ENCODE peak calls at places on chromosome 20, in eight cellular contexts. One of them, this sample, is unnamed. For H3K36me3, the result is how much of the 10 kb centered on the place peaks cover.

GRCh38 chr20:19628570-19629134 is 129.4 kb upstream of the RIN2 start:
- DNase-seq in neural progenitor cell: peak
- DNase-seq in BJ: no peak
- DNase-seq in brain microvascular endothelial cell: peak
- DNase-seq in pancreas: peak
- DNase-seq in transverse colon: peak
- DNase-seq in CD8-positive, alpha-beta T cell: no peak
- DNase-seq in heart left ventricle: peak
- DNase-seq in this sample: peak

GRCh38 chr20:48750941-48751620 is 76.7 kb downstream of the PREX1 start:
- DNase-seq in CD8-positive, alpha-beta T cell: peak
- DNase-seq in transverse colon: peak
- DNase-seq in brain microvascular endothelial cell: no peak
- DNase-seq in pancreas: no peak
- DNase-seq in heart left ventricle: peak
- DNase-seq in neural progenitor cell: peak
- DNase-seq in BJ: no peak
- DNase-seq in this sample: no peak

GRCh38 chr20:46117704-46118467 is at the start of gene CD40:
- DNase-seq in pancreas: peak
- DNase-seq in transverse colon: peak
- DNase-seq in brain microvascular endothelial cell: peak
- DNase-seq in heart left ventricle: peak
- DNase-seq in CD8-positive, alpha-beta T cell: peak
- DNase-seq in neural progenitor cell: peak
- DNase-seq in BJ: peak
- DNase-seq in this sample: peak

GRCh38 chr20:19407731-19408130 is 195.3 kb downstream of the SLC24A3 start:
- DNase-seq in brain microvascular endothelial cell: no peak
- DNase-seq in pancreas: no peak
- DNase-seq in heart left ventricle: no peak
- DNase-seq in neural progenitor cell: no peak
- DNase-seq in transverse colon: no peak
- DNase-seq in CD8-positive, alpha-beta T cell: no peak
- DNase-seq in BJ: peak
- DNase-seq in this sample: no peak

GRCh38 chr20:40294175-40294574 is 394.9 kb downstream of the MAFB start:
- DNase-seq in heart left ventricle: no peak
- DNase-seq in neural progenitor cell: no peak
- DNase-seq in BJ: no peak
- DNase-seq in transverse colon: no peak
- DNase-seq in brain microvascular endothelial cell: no peak
- DNase-seq in CD8-positive, alpha-beta T cell: no peak
- DNase-seq in pancreas: no peak
- DNase-seq in this sample: peak

GRCh38 chr20:9228774-9229450 is 160.0 kb downstream of the PLCB4 start:
- DNase-seq in pancreas: no peak
- DNase-seq in heart left ventricle: no peak
- DNase-seq in neural progenitor cell: no peak
- DNase-seq in transverse colon: no peak
- DNase-seq in CD8-positive, alpha-beta T cell: no peak
- DNase-seq in brain microvascular endothelial cell: no peak
- DNase-seq in BJ: no peak
- DNase-seq in this sample: no peak

GRCh38 chr20:19757487-19757972 is 528 bp upstream of the RIN2 start:
- DNase-seq in BJ: no peak
- DNase-seq in pancreas: peak
- DNase-seq in neural progenitor cell: peak
- DNase-seq in transverse colon: peak
- DNase-seq in heart left ventricle: peak
- DNase-seq in brain microvascular endothelial cell: peak
- DNase-seq in CD8-positive, alpha-beta T cell: no peak
- DNase-seq in this sample: peak

GRCh38 chr20:37310951-37311350 is 21.5 kb downstream of the MANBAL start:
- DNase-seq in BJ: no peak
- DNase-seq in heart left ventricle: no peak
- DNase-seq in neural progenitor cell: no peak
- DNase-seq in brain microvascular endothelial cell: no peak
- DNase-seq in pancreas: no peak
- DNase-seq in CD8-positive, alpha-beta T cell: no peak
- DNase-seq in transverse colon: no peak
- DNase-seq in this sample: no peak

GRCh38 chr20:54108817-54109216 is 38.4 kb upstream of the BCAS1 start:
- DNase-seq in BJ: no peak
- DNase-seq in brain microvascular endothelial cell: no peak
- DNase-seq in neural progenitor cell: no peak
- DNase-seq in heart left ventricle: no peak
- DNase-seq in CD8-positive, alpha-beta T cell: no peak
- DNase-seq in pancreas: no peak
- DNase-seq in transverse colon: no peak
- DNase-seq in this sample: no peak

GRCh38 chr20:12414446-12415274 is 497.0 kb downstream of the BTBD3 start:
- DNase-seq in brain microvascular endothelial cell: no peak
- DNase-seq in BJ: no peak
- DNase-seq in transverse colon: no peak
- DNase-seq in pancreas: no peak
- DNase-seq in CD8-positive, alpha-beta T cell: no peak
- DNase-seq in neural progenitor cell: no peak
- DNase-seq in heart left ventricle: no peak
- DNase-seq in this sample: no peak

GRCh38 chr20:57434390-57434700 is 43.1 kb downstream of the RBM38 start:
- DNase-seq in transverse colon: no peak
- DNase-seq in brain microvascular endothelial cell: no peak
- DNase-seq in neural progenitor cell: peak
- DNase-seq in heart left ventricle: no peak
- DNase-seq in CD8-positive, alpha-beta T cell: no peak
- DNase-seq in pancreas: no peak
- DNase-seq in BJ: no peak
- DNase-seq in this sample: no peak

GRCh38 chr20:41001497-41001896 is 27.1 kb upstream of the TOP1 start:
- DNase-seq in neural progenitor cell: no peak
- DNase-seq in pancreas: no peak
- DNase-seq in brain microvascular endothelial cell: no peak
- DNase-seq in transverse colon: no peak
- DNase-seq in BJ: no peak
- DNase-seq in heart left ventricle: no peak
- DNase-seq in CD8-positive, alpha-beta T cell: no peak
- DNase-seq in this sample: no peak

GRCh38 chr20:35303735-35304431 is 11.7 kb upstream of the FAM83C start:
- DNase-seq in CD8-positive, alpha-beta T cell: peak
- DNase-seq in BJ: no peak
- DNase-seq in pancreas: peak
- DNase-seq in neural progenitor cell: peak
- DNase-seq in heart left ventricle: peak
- DNase-seq in transverse colon: peak
- DNase-seq in brain microvascular endothelial cell: peak
- DNase-seq in this sample: peak

GRCh38 chr20:59147197-59147596 is 16.4 kb upstream of the ZNF831 start:
- DNase-seq in BJ: no peak
- DNase-seq in heart left ventricle: peak
- DNase-seq in neural progenitor cell: no peak
- DNase-seq in transverse colon: no peak
- DNase-seq in pancreas: no peak
- DNase-seq in CD8-positive, alpha-beta T cell: no peak
- DNase-seq in brain microvascular endothelial cell: no peak
- DNase-seq in this sample: no peak

GRCh38 chr20:19540401-19540800 is 217.7 kb upstream of the RIN2 start:
- DNase-seq in neural progenitor cell: no peak
- DNase-seq in heart left ventricle: no peak
- DNase-seq in brain microvascular endothelial cell: no peak
- DNase-seq in pancreas: no peak
- DNase-seq in CD8-positive, alpha-beta T cell: no peak
- DNase-seq in BJ: no peak
- DNase-seq in transverse colon: no peak
- DNase-seq in this sample: no peak

GRCh38 chr20:5667703-5668528 is 82.3 kb upstream of the SHLD1 start:
- DNase-seq in heart left ventricle: no peak
- DNase-seq in pancreas: no peak
- DNase-seq in BJ: no peak
- DNase-seq in CD8-positive, alpha-beta T cell: no peak
- DNase-seq in brain microvascular endothelial cell: no peak
- DNase-seq in transverse colon: no peak
- DNase-seq in neural progenitor cell: no peak
- DNase-seq in this sample: no peak

GRCh38 chr20:13119583-13119982 is 101.5 kb upstream of the ISM1 start:
- DNase-seq in transverse colon: peak
- DNase-seq in CD8-positive, alpha-beta T cell: peak
- DNase-seq in heart left ventricle: no peak
- DNase-seq in brain microvascular endothelial cell: peak
- DNase-seq in pancreas: no peak
- DNase-seq in neural progenitor cell: peak
- DNase-seq in BJ: no peak
- DNase-seq in this sample: no peak

GRCh38 chr20:8535403-8536003 is 403.4 kb downstream of the PLCB1 start:
- DNase-seq in brain microvascular endothelial cell: no peak
- DNase-seq in transverse colon: no peak
- DNase-seq in neural progenitor cell: peak
- DNase-seq in CD8-positive, alpha-beta T cell: no peak
- DNase-seq in BJ: no peak
- DNase-seq in heart left ventricle: no peak
- DNase-seq in pancreas: no peak
- DNase-seq in this sample: no peak

GRCh38 chr20:36859700-36860330 is 16.1 kb upstream of the TLDC2 start:
- DNase-seq in heart left ventricle: no peak
- DNase-seq in neural progenitor cell: no peak
- DNase-seq in CD8-positive, alpha-beta T cell: no peak
- DNase-seq in transverse colon: no peak
- DNase-seq in brain microvascular endothelial cell: no peak
- DNase-seq in BJ: no peak
- DNase-seq in pancreas: no peak
- DNase-seq in this sample: no peak

GRCh38 chr20:62940875-62941274 is 2.9 kb downstream of the GID8 start:
- DNase-seq in pancreas: no peak
- DNase-seq in heart left ventricle: no peak
- DNase-seq in CD8-positive, alpha-beta T cell: no peak
- DNase-seq in transverse colon: no peak
- DNase-seq in brain microvascular endothelial cell: no peak
- DNase-seq in neural progenitor cell: no peak
- DNase-seq in BJ: no peak
- DNase-seq in this sample: no peak

GRCh38 chr20:40644863-40645262 is 44.2 kb downstream of the MAFB start:
- DNase-seq in brain microvascular endothelial cell: no peak
- DNase-seq in BJ: no peak
- DNase-seq in heart left ventricle: no peak
- DNase-seq in pancreas: no peak
- DNase-seq in transverse colon: no peak
- DNase-seq in neural progenitor cell: no peak
- DNase-seq in CD8-positive, alpha-beta T cell: no peak
- DNase-seq in this sample: no peak

GRCh38 chr20:5973172-5973571 is 22.7 kb downstream of the MCM8 start:
- DNase-seq in pancreas: no peak
- DNase-seq in neural progenitor cell: no peak
- DNase-seq in CD8-positive, alpha-beta T cell: no peak
- DNase-seq in heart left ventricle: no peak
- DNase-seq in brain microvascular endothelial cell: peak
- DNase-seq in BJ: no peak
- DNase-seq in transverse colon: no peak
- DNase-seq in this sample: no peak

DNA sequence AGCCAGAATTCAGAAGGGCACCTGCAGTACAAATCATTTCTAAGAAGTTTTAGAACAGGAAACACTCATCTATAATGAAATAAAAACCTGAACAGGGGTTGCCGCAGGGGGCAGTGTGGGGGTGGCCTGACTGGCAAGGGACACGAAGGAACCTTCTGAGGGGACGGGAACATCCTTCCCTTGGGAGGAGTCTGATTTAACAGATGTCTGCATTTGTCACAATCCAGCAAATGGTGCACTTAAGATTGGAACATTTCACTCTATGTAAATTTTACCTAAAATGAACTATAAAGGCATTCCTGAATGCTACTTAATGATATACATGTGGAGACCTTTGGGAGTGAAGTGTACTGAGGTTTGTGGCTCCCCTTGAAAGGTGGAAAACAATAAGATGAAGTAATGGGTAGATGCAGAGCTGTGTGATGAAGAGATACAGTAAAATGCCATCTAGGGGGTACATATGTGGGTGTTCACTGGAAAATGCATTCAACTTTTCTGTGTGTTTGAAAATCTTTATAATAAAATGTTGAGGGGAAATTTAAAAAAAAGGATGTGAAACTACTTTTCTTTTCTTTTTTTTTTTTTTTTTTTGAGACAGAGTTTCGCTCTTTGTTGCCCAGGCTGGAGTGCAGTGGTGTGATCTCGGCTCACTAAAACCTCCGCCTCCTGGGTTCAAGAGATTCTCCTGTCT is 89.5 kb downstream of the SNX5 start:
- DNase-seq in pancreas: no peak
- DNase-seq in heart left ventricle: no peak
- DNase-seq in transverse colon: no peak
- DNase-seq in neural progenitor cell: no peak
- DNase-seq in CD8-positive, alpha-beta T cell: no peak
- DNase-seq in BJ: no peak
- DNase-seq in brain microvascular endothelial cell: no peak
- DNase-seq in this sample: no peak
- TF ChIP-seq CTCF in pancreas: no peak
- TF ChIP-seq CTCF in heart left ventricle: no peak
- TF ChIP-seq CTCF in transverse colon: no peak
- TF ChIP-seq CTCF in neural progenitor cell: no peak
- TF ChIP-seq CTCF in CD8-positive, alpha-beta T cell: no peak
- TF ChIP-seq CTCF in BJ: peak
- TF ChIP-seq CTCF in brain microvascular endothelial cell: peak
- TF ChIP-seq CTCF in this sample: no peak

GRCh38 chr20:33757458-33757857 is 25.7 kb downstream of the ZNF341 start:
- DNase-seq in brain microvascular endothelial cell: no peak
- DNase-seq in transverse colon: no peak
- DNase-seq in neural progenitor cell: no peak
- DNase-seq in CD8-positive, alpha-beta T cell: no peak
- DNase-seq in heart left ventricle: no peak
- DNase-seq in pancreas: no peak
- DNase-seq in BJ: no peak
- DNase-seq in this sample: no peak
- H3K36me3 ChIP-seq in brain microvascular endothelial cell: under half
- H3K36me3 ChIP-seq in transverse colon: under half
- H3K36me3 ChIP-seq in neural progenitor cell: under half
- H3K36me3 ChIP-seq in CD8-positive, alpha-beta T cell: under half
- H3K36me3 ChIP-seq in heart left ventricle: half or more
- H3K36me3 ChIP-seq in pancreas: under half
- H3K36me3 ChIP-seq in BJ: under half
- H3K36me3 ChIP-seq in this sample: under half

DNA sequence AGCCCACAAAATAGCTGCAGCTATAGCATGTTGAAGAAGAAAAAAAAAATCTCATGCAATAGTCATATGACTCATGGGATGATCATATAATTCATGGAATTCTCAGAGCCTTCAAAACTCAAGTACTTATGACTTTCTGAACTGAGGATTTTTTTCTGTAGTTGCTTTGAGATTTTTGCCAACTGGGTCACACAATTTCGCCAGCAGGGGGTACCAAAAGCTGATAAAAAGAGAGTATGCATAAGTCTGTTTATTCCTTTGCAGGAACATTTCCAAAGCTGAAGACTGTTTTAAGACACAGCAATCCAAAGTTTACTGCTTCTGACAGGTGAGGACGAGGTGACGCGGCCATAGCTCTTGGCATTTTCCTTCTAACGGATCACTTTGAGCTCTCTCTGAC is 586.1 kb upstream of the CHD6 start:
- DNase-seq in CD8-positive, alpha-beta T cell: no peak
- DNase-seq in neural progenitor cell: peak
- DNase-seq in transverse colon: no peak
- DNase-seq in heart left ventricle: no peak
- DNase-seq in pancreas: no peak
- DNase-seq in brain microvascular endothelial cell: no peak
- DNase-seq in BJ: no peak
- DNase-seq in this sample: no peak
- TF ChIP-seq CTCF in CD8-positive, alpha-beta T cell: no peak
- TF ChIP-seq CTCF in neural progenitor cell: peak
- TF ChIP-seq CTCF in transverse colon: no peak
- TF ChIP-seq CTCF in heart left ventricle: peak
- TF ChIP-seq CTCF in pancreas: peak
- TF ChIP-seq CTCF in brain microvascular endothelial cell: no peak
- TF ChIP-seq CTCF in BJ: no peak
- TF ChIP-seq CTCF in this sample: no peak

GRCh38 chr20:1891263-1892121 is 3.7 kb upstream of the SIRPA start:
- DNase-seq in neural progenitor cell: no peak
- DNase-seq in brain microvascular endothelial cell: no peak
- DNase-seq in CD8-positive, alpha-beta T cell: no peak
- DNase-seq in pancreas: no peak
- DNase-seq in transverse colon: no peak
- DNase-seq in heart left ventricle: no peak
- DNase-seq in BJ: no peak
- DNase-seq in this sample: no peak
- H3K36me3 ChIP-seq in neural progenitor cell: under half
- H3K36me3 ChIP-seq in brain microvascular endothelial cell: under half
- H3K36me3 ChIP-seq in CD8-positive, alpha-beta T cell: under half
- H3K36me3 ChIP-seq in pancreas: under half
- H3K36me3 ChIP-seq in transverse colon: under half
- H3K36me3 ChIP-seq in heart left ventricle: under half
- H3K36me3 ChIP-seq in BJ: under half
- H3K36me3 ChIP-seq in this sample: under half

This sample was measured in tibial nerve.